ENCODE peak calls at places on chromosome 22, in five cellular contexts. U, P, V, T and X are unnamed samples.
A peak's percentile ranks its signal among the peaks of the same experiment; 100 is the strongest.

GRCh38 chr22:45239378-45240136 is 1.1 kb downstream of the KIAA0930 start:
- DNase-seq in V (peak; percentile 48), U (no peak), T (no peak), P (no peak), X (no peak)

GRCh38 chr22:38613588-38613987 is 42.6 kb downstream of the FAM227A start:
- DNase-seq in U (no peak), P (no peak), T (no peak), V (no peak), X (no peak)

GRCh38 chr22:32985899-32986772 is 72.0 kb downstream of the SYN3 start:
- DNase-seq in V (no peak), T (peak; percentile 53), P (peak; percentile 43), U (peak; percentile 36), X (no peak)

GRCh38 chr22:24485608-24486007 is 9.5 kb upstream of the UPB1 start:
- DNase-seq in T (no peak), P (no peak), V (no peak), U (no peak), X (no peak)

GRCh38 chr22:43867839-43868652 is 5.7 kb upstream of the SULT4A1 start:
- DNase-seq in T (peak; percentile 8), U (no peak), V (peak; percentile 66), P (no peak), X (no peak)

GRCh38 chr22:29870574-29870973 is 12.4 kb upstream of the MTMR3 start:
- DNase-seq in U (no peak), T (no peak), P (no peak), V (no peak), X (no peak)

GRCh38 chr22:37996515-37997246 is 12.3 kb upstream of the SOX10 start:
- DNase-seq in V (no peak), P (no peak), U (no peak), T (no peak), X (no peak)

GRCh38 chr22:20857838-20858614 is 585 bp downstream of the PI4KA start:
- DNase-seq in P (peak; percentile 66), V (peak; percentile 91), U (peak; percentile 82), T (peak; percentile 73), X (peak; percentile 89)

GRCh38 chr22:30208631-30209603 is 37.6 kb downstream of the LIF start:
- DNase-seq in V (peak; percentile 74), U (no peak), P (no peak), T (no peak), X (peak; percentile 63)

GRCh38 chr22:36756031-36756430 is 19.9 kb downstream of the IFT27 start:
- DNase-seq in P (no peak), T (no peak), U (no peak), V (no peak), X (no peak)

GRCh38 chr22:44030051-44030701 is 6.1 kb downstream of the PARVB start:
- DNase-seq in V (peak; percentile 48), P (no peak), T (no peak), U (no peak), X (no peak)

GRCh38 chr22:49433717-49434611 is 393.7 kb downstream of the BRD1 start:
- DNase-seq in U (no peak), T (no peak), P (no peak), V (no peak), X (no peak)